ENCODE peak calls at places on chromosomes 1 and 21, in eight cellular contexts. C, U, J, P, H, G, O and R are unnamed samples.

GRCh38 chr1:235160395-235160964 is 570 bp downstream of the RBM34 start:
- DNase-seq in C (no peak), U (no peak), J (no peak), P (no peak), H (no peak), G (no peak), O (no peak), R (no peak)

GRCh38 chr1:208225954-208226937 is 17.9 kb downstream of the PLXNA2 start:
- DNase-seq in C (no peak), U (no peak), J (no peak), P (no peak), H (no peak), G (no peak), O (no peak), R (no peak)

GRCh38 chr1:113325039-113325438 is 65.3 kb upstream of the MAGI3 start:
- DNase-seq in C (no peak), U (no peak), J (no peak), P (no peak), H (no peak), G (no peak), O (no peak), R (no peak)

GRCh38 chr1:22850681-22851080 is 122.0 kb downstream of the LACTBL1 start:
- DNase-seq in C (no peak), U (peak), J (no peak), P (no peak), H (no peak), G (no peak), O (no peak), R (no peak)

GRCh38 chr1:81296584-81296983 is 504.1 kb upstream of the ADGRL2 start:
- DNase-seq in C (no peak), U (no peak), J (no peak), P (no peak), H (no peak), G (no peak), O (no peak), R (no peak)

GRCh38 chr1:213277036-213277435 is 226.0 kb downstream of the RPS6KC1 start:
- DNase-seq in C (no peak), U (no peak), J (no peak), P (no peak), H (no peak), G (no peak), O (no peak), R (no peak)

GRCh38 chr1:170375082-170375733 is 156.8 kb upstream of the GORAB start:
- DNase-seq in C (no peak), U (no peak), J (no peak), P (no peak), H (no peak), G (no peak), O (no peak), R (no peak)

GRCh38 chr21:35236090-35236489 is 187.0 kb upstream of the RUNX1 start:
- DNase-seq in C (no peak), U (no peak), J (no peak), P (no peak), H (no peak), G (no peak), O (no peak), R (no peak)

GRCh38 chr1:46535063-46535462 is 16.4 kb downstream of the KNCN start:
- DNase-seq in C (no peak), U (no peak), J (no peak), P (no peak), H (no peak), G (peak), O (no peak), R (no peak)

GRCh38 chr1:39653546-39654031 is 14.1 kb upstream of the HEYL start:
- DNase-seq in C (peak), U (peak), J (peak), P (no peak), H (peak), G (peak), O (no peak), R (peak)

GRCh38 chr1:110914676-110915075 is 41.7 kb downstream of the CD53 start:
- DNase-seq in C (no peak), U (no peak), J (no peak), P (no peak), H (no peak), G (no peak), O (no peak), R (no peak)

GRCh38 chr21:45491623-45492022 is 50.6 kb downstream of the SLC19A1 start:
- DNase-seq in C (no peak), U (no peak), J (no peak), P (no peak), H (no peak), G (no peak), O (no peak), R (no peak)

GRCh38 chr1:84721152-84721551 is 30.9 kb upstream of the SSX2IP start:
- DNase-seq in C (no peak), U (no peak), J (no peak), P (no peak), H (no peak), G (no peak), O (no peak), R (no peak)

GRCh38 chr1:186183219-186183618 is 191.8 kb downstream of the TPR start:
- DNase-seq in C (no peak), U (no peak), J (no peak), P (peak), H (no peak), G (no peak), O (no peak), R (no peak)

GRCh38 chr1:58652351-58653184 is 47.3 kb downstream of the MYSM1 start:
- DNase-seq in C (no peak), U (peak), J (peak), P (no peak), H (peak), G (no peak), O (peak), R (peak)

GRCh38 chr1:181175955-181176354 is 87.5 kb downstream of the IER5 start:
- DNase-seq in C (no peak), U (no peak), J (no peak), P (no peak), H (no peak), G (no peak), O (no peak), R (no peak)

GRCh38 chr1:33393991-33394390 is 36.9 kb downstream of the PHC2 start:
- DNase-seq in C (no peak), U (no peak), J (no peak), P (no peak), H (no peak), G (no peak), O (no peak), R (no peak)

GRCh38 chr1:6111571-6111970 is 65.9 kb downstream of the KCNAB2 start:
- DNase-seq in C (no peak), U (no peak), J (no peak), P (no peak), H (no peak), G (peak), O (no peak), R (peak)

GRCh38 chr1:54107131-54107530 is 45.7 kb downstream of the CDCP2 start:
- DNase-seq in C (no peak), U (no peak), J (no peak), P (no peak), H (no peak), G (no peak), O (no peak), R (no peak)

GRCh38 chr1:192691041-192691440 is 55.1 kb downstream of the RGS13 start:
- DNase-seq in C (no peak), U (no peak), J (no peak), P (no peak), H (no peak), G (no peak), O (no peak), R (no peak)

GRCh38 chr1:89566761-89567174 is 42.1 kb downstream of the LRRC8B start:
- DNase-seq in C (no peak), U (peak), J (no peak), P (no peak), H (no peak), G (peak), O (no peak), R (no peak)

GRCh38 chr1:236269439-236269838 is 12.3 kb downstream of the ERO1B start:
- DNase-seq in C (no peak), U (no peak), J (no peak), P (no peak), H (no peak), G (no peak), O (no peak), R (no peak)

GRCh38 chr1:21262282-21263051 is 27.8 kb downstream of the ECE1 start:
- DNase-seq in C (no peak), U (no peak), J (no peak), P (peak), H (no peak), G (peak), O (no peak), R (no peak)

GRCh38 chr1:69911301-69911801 is 294.0 kb downstream of the LRRC40 start:
- DNase-seq in C (no peak), U (no peak), J (no peak), P (no peak), H (no peak), G (no peak), O (no peak), R (no peak)

GRCh38 chr21:37098756-37099155 is 25.7 kb downstream of the TTC3 start:
- DNase-seq in C (no peak), U (no peak), J (no peak), P (no peak), H (no peak), G (no peak), O (no peak), R (no peak)

GRCh38 chr1:85603086-85603485 is 22.5 kb downstream of the CCN1 start:
- DNase-seq in C (no peak), U (no peak), J (no peak), P (no peak), H (no peak), G (no peak), O (no peak), R (no peak)

GRCh38 chr1:234486858-234487830 is 8.2 kb upstream of the TARBP1 start:
- DNase-seq in C (no peak), U (peak), J (no peak), P (no peak), H (no peak), G (no peak), O (no peak), R (peak)